ENCODE peak calls at places on chromosomes 7 and 10, in five cellular contexts. One of them, this sample, is unnamed.

GRCh38 chr7:115574676-115575291 is 455.8 kb downstream of the TFEC start:
- DNase-seq in ACHN: no peak
- DNase-seq in GM03348: no peak
- DNase-seq in astrocyte: no peak
- DNase-seq in NCI-H2081: no peak
- DNase-seq in this sample: no peak

GRCh38 chr10:21260060-21260792 is 265.3 kb downstream of the SKIDA1 start:
- DNase-seq in astrocyte: no peak
- DNase-seq in GM03348: peak; percentile 48
- DNase-seq in ACHN: no peak
- DNase-seq in NCI-H2081: no peak
- DNase-seq in this sample: no peak

GRCh38 chr7:28105234-28105633 is 75.4 kb downstream of the JAZF1 start:
- DNase-seq in ACHN: no peak
- DNase-seq in GM03348: no peak
- DNase-seq in NCI-H2081: no peak
- DNase-seq in astrocyte: no peak
- DNase-seq in this sample: no peak

GRCh38 chr10:74300651-74301050 is 149.6 kb downstream of the ADK start:
- DNase-seq in ACHN: no peak
- DNase-seq in astrocyte: no peak
- DNase-seq in NCI-H2081: no peak
- DNase-seq in GM03348: no peak
- DNase-seq in this sample: no peak

GRCh38 chr10:103666109-103666508 is 172.6 kb downstream of the NEURL1 start:
- DNase-seq in GM03348: peak; percentile 53
- DNase-seq in NCI-H2081: no peak
- DNase-seq in astrocyte: no peak
- DNase-seq in ACHN: peak; percentile 47
- DNase-seq in this sample: no peak

GRCh38 chr7:43584200-43584586 is 1.3 kb downstream of the STK17A start:
- DNase-seq in astrocyte: peak; percentile 71
- DNase-seq in ACHN: peak; percentile 85
- DNase-seq in GM03348: peak; percentile 40
- DNase-seq in NCI-H2081: no peak
- DNase-seq in this sample: peak; percentile 90

GRCh38 chr10:69318087-69318996 is 40.0 kb downstream of the HK1 start:
- DNase-seq in ACHN: peak; percentile 89
- DNase-seq in astrocyte: peak; percentile 63
- DNase-seq in GM03348: peak; percentile 99
- DNase-seq in NCI-H2081: peak; percentile 86
- DNase-seq in this sample: peak; percentile 86

GRCh38 chr10:21495002-21495685 is 30.3 kb downstream of the SKIDA1 start:
- DNase-seq in ACHN: peak; percentile 20
- DNase-seq in NCI-H2081: no peak
- DNase-seq in GM03348: no peak
- DNase-seq in astrocyte: no peak
- DNase-seq in this sample: peak; percentile 45

GRCh38 chr10:60800918-60801317 is 22.6 kb downstream of the CDK1 start:
- DNase-seq in NCI-H2081: no peak
- DNase-seq in astrocyte: no peak
- DNase-seq in ACHN: no peak
- DNase-seq in GM03348: no peak
- DNase-seq in this sample: no peak

GRCh38 chr7:90461216-90461615 is 8.2 kb upstream of the PTTG1IP2 start:
- DNase-seq in ACHN: no peak
- DNase-seq in astrocyte: no peak
- DNase-seq in NCI-H2081: no peak
- DNase-seq in GM03348: peak; percentile 5
- DNase-seq in this sample: no peak

GRCh38 chr7:44587843-44588711 is 6.0 kb upstream of the TMED4 start:
- DNase-seq in NCI-H2081: peak; percentile 18
- DNase-seq in ACHN: peak; percentile 66
- DNase-seq in astrocyte: peak; percentile 28
- DNase-seq in GM03348: no peak
- DNase-seq in this sample: peak; percentile 71

GRCh38 chr10:45444022-45444421 is 70.0 kb downstream of the ALOX5 start:
- DNase-seq in GM03348: no peak
- DNase-seq in ACHN: no peak
- DNase-seq in NCI-H2081: no peak
- DNase-seq in astrocyte: no peak
- DNase-seq in this sample: no peak

GRCh38 chr10:12502526-12503274 is 153.4 kb downstream of the CAMK1D start:
- DNase-seq in NCI-H2081: no peak
- DNase-seq in astrocyte: no peak
- DNase-seq in GM03348: no peak
- DNase-seq in ACHN: no peak
- DNase-seq in this sample: no peak

GRCh38 chr10:133113847-133114246 is 26.1 kb downstream of the ADGRA1 start:
- DNase-seq in NCI-H2081: no peak
- DNase-seq in astrocyte: no peak
- DNase-seq in ACHN: no peak
- DNase-seq in GM03348: no peak
- DNase-seq in this sample: no peak

GRCh38 chr7:80277434-80278427 is 143.1 kb downstream of the GNAI1 start:
- DNase-seq in NCI-H2081: no peak
- DNase-seq in astrocyte: peak; percentile 62
- DNase-seq in GM03348: peak; percentile 20
- DNase-seq in ACHN: peak; percentile 87
- DNase-seq in this sample: peak; percentile 90

GRCh38 chr7:66974986-66975590 is 20.3 kb downstream of the SBDS start:
- DNase-seq in ACHN: no peak
- DNase-seq in GM03348: no peak
- DNase-seq in astrocyte: no peak
- DNase-seq in NCI-H2081: no peak
- DNase-seq in this sample: no peak

GRCh38 chr10:99444676-99445075 is 14.3 kb upstream of the GOT1 start:
- DNase-seq in GM03348: no peak
- DNase-seq in ACHN: no peak
- DNase-seq in astrocyte: no peak
- DNase-seq in NCI-H2081: no peak
- DNase-seq in this sample: no peak

GRCh38 chr7:32049599-32049998 is 20.6 kb downstream of the PDE1C start:
- DNase-seq in astrocyte: no peak
- DNase-seq in ACHN: no peak
- DNase-seq in NCI-H2081: no peak
- DNase-seq in GM03348: no peak
- DNase-seq in this sample: no peak

GRCh38 chr10:100009283-100009792 is 409 bp downstream of the DNMBP start:
- DNase-seq in GM03348: no peak
- DNase-seq in ACHN: peak; percentile 69
- DNase-seq in NCI-H2081: peak; percentile 14
- DNase-seq in astrocyte: no peak
- DNase-seq in this sample: peak; percentile 75

GRCh38 chr10:78931333-78932083 is 137.3 kb upstream of the ZMIZ1 start:
- DNase-seq in GM03348: peak; percentile 93
- DNase-seq in ACHN: peak; percentile 66
- DNase-seq in astrocyte: peak; percentile 87
- DNase-seq in NCI-H2081: no peak
- DNase-seq in this sample: peak; percentile 91

GRCh38 chr7:93226310-93226709 is at the start of gene HEPACAM2:
- DNase-seq in NCI-H2081: peak; percentile 89
- DNase-seq in astrocyte: no peak
- DNase-seq in ACHN: no peak
- DNase-seq in GM03348: no peak
- DNase-seq in this sample: no peak

GRCh38 chr10:14072541-14072940 is 258.2 kb downstream of the FRMD4A start:
- DNase-seq in NCI-H2081: no peak
- DNase-seq in ACHN: no peak
- DNase-seq in astrocyte: no peak
- DNase-seq in GM03348: no peak
- DNase-seq in this sample: no peak

GRCh38 chr10:131245475-131246059 is 66.0 kb downstream of the TCERG1L start:
- DNase-seq in GM03348: no peak
- DNase-seq in ACHN: no peak
- DNase-seq in astrocyte: no peak
- DNase-seq in NCI-H2081: no peak
- DNase-seq in this sample: no peak

GRCh38 chr10:75469018-75469616 is 37.7 kb downstream of the LRMDA start:
- DNase-seq in NCI-H2081: no peak
- DNase-seq in astrocyte: peak; percentile 89
- DNase-seq in ACHN: peak; percentile 37
- DNase-seq in GM03348: peak; percentile 90
- DNase-seq in this sample: peak; percentile 95

GRCh38 chr10:80708185-80708584 is 170.5 kb downstream of the SH2D4B start:
- DNase-seq in NCI-H2081: no peak
- DNase-seq in astrocyte: no peak
- DNase-seq in GM03348: no peak
- DNase-seq in ACHN: no peak
- DNase-seq in this sample: no peak

GRCh38 chr7:151852486-151853396 is 24.2 kb downstream of the PRKAG2 start:
- DNase-seq in ACHN: no peak
- DNase-seq in astrocyte: no peak
- DNase-seq in NCI-H2081: no peak
- DNase-seq in GM03348: no peak
- DNase-seq in this sample: no peak

GRCh38 chr10:131560166-131560565 is 248.6 kb upstream of the TCERG1L start:
- DNase-seq in NCI-H2081: no peak
- DNase-seq in GM03348: no peak
- DNase-seq in ACHN: no peak
- DNase-seq in astrocyte: no peak
- DNase-seq in this sample: no peak

GRCh38 chr10:123795846-123796590 is 95.6 kb downstream of the CPXM2 start:
- DNase-seq in GM03348: no peak
- DNase-seq in ACHN: no peak
- DNase-seq in astrocyte: no peak
- DNase-seq in NCI-H2081: no peak
- DNase-seq in this sample: no peak

GRCh38 chr7:106598663-106599342 is 62.2 kb downstream of the CCDC71L start:
- DNase-seq in GM03348: peak; percentile 62
- DNase-seq in NCI-H2081: peak; percentile 88
- DNase-seq in astrocyte: peak; percentile 49
- DNase-seq in ACHN: no peak
- DNase-seq in this sample: peak; percentile 83

GRCh38 chr7:135320277-135320676 is 86.6 kb downstream of the STRA8 start:
- DNase-seq in astrocyte: peak; percentile 83
- DNase-seq in GM03348: peak; percentile 46
- DNase-seq in ACHN: peak; percentile 73
- DNase-seq in NCI-H2081: peak; percentile 77
- DNase-seq in this sample: peak; percentile 67

GRCh38 chr10:74096777-74097176 is 53.9 kb downstream of the AP3M1 start:
- DNase-seq in ACHN: no peak
- DNase-seq in NCI-H2081: no peak
- DNase-seq in GM03348: no peak
- DNase-seq in astrocyte: no peak
- DNase-seq in this sample: no peak

GRCh38 chr10:58438340-58438739 is 53.1 kb downstream of the TFAM start:
- DNase-seq in ACHN: peak; percentile 74
- DNase-seq in astrocyte: peak; percentile 78
- DNase-seq in GM03348: peak; percentile 49
- DNase-seq in NCI-H2081: no peak
- DNase-seq in this sample: peak; percentile 24

GRCh38 chr7:87330316-87330715 is 15.1 kb upstream of the CROT start:
- DNase-seq in GM03348: no peak
- DNase-seq in ACHN: no peak
- DNase-seq in NCI-H2081: no peak
- DNase-seq in astrocyte: no peak
- DNase-seq in this sample: no peak

GRCh38 chr10:30825022-30825421 is 195.5 kb upstream of the LYZL2 start:
- DNase-seq in NCI-H2081: no peak
- DNase-seq in GM03348: no peak
- DNase-seq in astrocyte: no peak
- DNase-seq in ACHN: no peak
- DNase-seq in this sample: no peak

GRCh38 chr7:118583651-118584050 is 359.1 kb downstream of the ANKRD7 start:
- DNase-seq in NCI-H2081: no peak
- DNase-seq in astrocyte: no peak
- DNase-seq in ACHN: no peak
- DNase-seq in GM03348: no peak
- DNase-seq in this sample: no peak

GRCh38 chr10:31063839-31064238 is 32.2 kb upstream of the ZNF438 start:
- DNase-seq in GM03348: no peak
- DNase-seq in NCI-H2081: no peak
- DNase-seq in ACHN: no peak
- DNase-seq in astrocyte: no peak
- DNase-seq in this sample: no peak

GRCh38 chr7:135775230-135775629 is 26.6 kb upstream of the FAM180A start:
- DNase-seq in NCI-H2081: no peak
- DNase-seq in ACHN: no peak
- DNase-seq in astrocyte: no peak
- DNase-seq in GM03348: no peak
- DNase-seq in this sample: peak; percentile 33

GRCh38 chr7:111438369-111439289 is 123.7 kb downstream of the IMMP2L start:
- DNase-seq in ACHN: peak; percentile 19
- DNase-seq in GM03348: peak; percentile 43
- DNase-seq in astrocyte: peak; percentile 80
- DNase-seq in NCI-H2081: no peak
- DNase-seq in this sample: peak; percentile 80

GRCh38 chr7:151511946-151512345 is 7.7 kb downstream of the RHEB start:
- DNase-seq in astrocyte: no peak
- DNase-seq in NCI-H2081: no peak
- DNase-seq in ACHN: no peak
- DNase-seq in GM03348: no peak
- DNase-seq in this sample: peak; percentile 29

GRCh38 chr7:25098096-25099046 is 26.7 kb downstream of the CYCS start:
- DNase-seq in ACHN: peak; percentile 83
- DNase-seq in astrocyte: peak; percentile 42
- DNase-seq in NCI-H2081: peak; percentile 75
- DNase-seq in GM03348: peak; percentile 83
- DNase-seq in this sample: peak; percentile 77